ENCODE peak calls at places on chromosomes 4 and X, in four cellular contexts. B is upper lobe of right lung, E is GM03348, Z is activated T-cell treated with anti-CD3 and anti-CD28 coated beads for 1 hour. X is an unnamed sample.

GRCh38 chr4:182137343-182137742 is 105.9 kb upstream of the TENM3 start:
- DNase-seq in B (no peak), E (no peak), Z (no peak), X (no peak)

GRCh38 chr4:72119946-72120345 is 88.1 kb downstream of the NPFFR2 start:
- DNase-seq in B (no peak), E (no peak), Z (no peak), X (no peak)

GRCh38 chrX:154097597-154098541 is at the start of gene MECP2:
- DNase-seq in B (peak; percentile 94), E (peak; percentile 97), Z (peak; percentile 74), X (peak; percentile 94)

GRCh38 chrX:12973561-12974216 is 1.2 kb upstream of the TMSB4X start:
- DNase-seq in B (peak; percentile 64), E (no peak), Z (peak; percentile 41), X (no peak)

GRCh38 chrX:47513697-47514085 is 30.7 kb upstream of the ZNF41 start:
- DNase-seq in B (no peak), E (no peak), Z (no peak), X (no peak)

GRCh38 chr4:137370206-137370633 is 162.1 kb downstream of the PCDH18 start:
- DNase-seq in B (no peak), E (peak; percentile 35), Z (no peak), X (no peak)

GRCh38 chr4:153212755-153213154 is 8.5 kb downstream of the TRIM2 start:
- DNase-seq in B (no peak), E (no peak), Z (no peak), X (no peak)

GRCh38 chr4:139576219-139576618 is 20.2 kb upstream of the SETD7 start:
- DNase-seq in B (no peak), E (no peak), Z (no peak), X (no peak)

GRCh38 chr4:1543561-1543960 is 137.3 kb upstream of the NKX1-1 start:
- DNase-seq in B (no peak), E (no peak), Z (no peak), X (peak; percentile 85)

X was measured in chondrocyte.